ENCODE peak calls at places on chromosomes 16 and 17, in seven cellular contexts. S is thoracic aorta; F is right lobe of liver; G is heart left ventricle; V is GM23248; D is tibial artery; K is CD4-positive, alpha-beta memory T cell. U is an unnamed sample.

GRCh38 chr16:2973081-2973480 is 3.9 kb downstream of the PAQR4 start:
- DNase-seq in S (no peak), D (no peak), F (no peak), K (no peak), V (no peak), G (no peak), U (no peak)

GRCh38 chr16:73161977-73162376 is 114.0 kb upstream of the ZFHX3 start:
- DNase-seq in K (no peak), F (peak; percentile 68), G (no peak), D (no peak), S (no peak), V (no peak), U (no peak)

GRCh38 chr17:4543557-4544026 is 11.6 kb downstream of the MYBBP1A start:
- DNase-seq in F (no peak), G (no peak), S (no peak), V (no peak), K (no peak), D (no peak), U (no peak)

GRCh38 chr17:82931696-82932060 is 91.9 kb upstream of the ZNF750 start:
- DNase-seq in V (peak; percentile 93), G (peak; percentile 69), S (no peak), K (no peak), F (no peak), D (peak; percentile 80), U (no peak)

GRCh38 chr17:6100891-6101290 is 30.7 kb downstream of the WSCD1 start:
- DNase-seq in F (no peak), D (no peak), S (no peak), K (no peak), V (no peak), G (no peak), U (no peak)

GRCh38 chr16:84730406-84731106 is 30.8 kb downstream of the USP10 start:
- DNase-seq in G (peak; percentile 50), D (peak; percentile 76), K (peak; percentile 16), V (peak; percentile 98), F (no peak), S (no peak), U (peak; percentile 53)

GRCh38 chr17:41919840-41920579 is 1.3 kb upstream of the ACLY start:
- DNase-seq in S (no peak), D (no peak), F (peak; percentile 93), G (no peak), V (peak; percentile 54), K (no peak), U (no peak)

GRCh38 chr17:49637739-49638138 is 40.2 kb downstream of the SPOP start:
- DNase-seq in G (no peak), K (no peak), V (no peak), F (no peak), S (no peak), D (no peak), U (no peak)

GRCh38 chr17:61625564-61625963 is 34.5 kb upstream of the NACA2 start:
- DNase-seq in S (no peak), G (no peak), D (no peak), F (no peak), V (no peak), K (no peak), U (no peak)

GRCh38 chr16:971981-972315 is 1.2 kb upstream of the LMF1 start:
- DNase-seq in K (no peak), D (no peak), V (no peak), G (no peak), S (no peak), F (no peak), U (no peak)

GRCh38 chr16:974001-974601 is 3.3 kb upstream of the LMF1 start:
- DNase-seq in G (no peak), F (peak; percentile 44), S (no peak), V (no peak), K (no peak), D (no peak), U (no peak)

GRCh38 chr16:974606-975312 is 4.0 kb upstream of the LMF1 start:
- DNase-seq in G (no peak), D (no peak), F (peak; percentile 47), S (no peak), V (no peak), K (no peak), U (no peak)

GRCh38 chr16:972316-973002 is 1.7 kb upstream of the LMF1 start:
- DNase-seq in V (no peak), F (no peak), G (no peak), S (no peak), D (no peak), K (no peak), U (no peak)

DNA sequence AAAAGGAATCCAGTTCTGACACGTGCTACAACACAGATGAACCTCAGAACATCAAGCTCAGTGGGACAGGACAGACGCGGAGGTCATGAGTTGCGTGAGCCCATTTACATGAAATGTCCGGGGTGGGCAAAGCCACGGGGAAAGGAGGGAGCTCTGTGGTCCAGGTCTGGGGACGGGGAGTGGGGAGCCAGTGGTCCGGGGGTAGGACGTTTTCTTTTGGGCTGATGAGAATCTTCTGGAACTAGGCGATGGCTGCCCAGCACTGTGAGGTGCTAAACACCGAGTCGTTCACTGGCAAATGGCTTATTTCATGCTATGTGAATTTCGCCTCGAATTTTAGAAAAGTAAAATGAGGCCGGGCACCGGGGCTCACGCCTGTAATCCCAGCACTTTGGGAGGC is 2.6 kb upstream of the LMF1 start:
- DNase-seq in G (no peak), V (no peak), D (no peak), S (no peak), K (no peak), F (no peak), U (no peak)
- H3K27ac ChIP-seq in G (no peak overlapping the region), V (no peak overlapping the region), D (no peak overlapping the region), S (no peak overlapping the region), K (no peak overlapping the region), F (no peak overlapping the region), U (no peak overlapping the region)

GRCh38 chr16:28053461-28053860 is 10.1 kb downstream of the GSG1L start:
- DNase-seq in G (no peak), K (no peak), S (no peak), V (no peak), D (no peak), F (no peak), U (no peak)

GRCh38 chr16:28052274-28053128 is 11.0 kb downstream of the GSG1L start:
- DNase-seq in V (no peak), S (no peak), G (no peak), F (no peak), D (no peak), K (no peak), U (no peak)

DNA sequence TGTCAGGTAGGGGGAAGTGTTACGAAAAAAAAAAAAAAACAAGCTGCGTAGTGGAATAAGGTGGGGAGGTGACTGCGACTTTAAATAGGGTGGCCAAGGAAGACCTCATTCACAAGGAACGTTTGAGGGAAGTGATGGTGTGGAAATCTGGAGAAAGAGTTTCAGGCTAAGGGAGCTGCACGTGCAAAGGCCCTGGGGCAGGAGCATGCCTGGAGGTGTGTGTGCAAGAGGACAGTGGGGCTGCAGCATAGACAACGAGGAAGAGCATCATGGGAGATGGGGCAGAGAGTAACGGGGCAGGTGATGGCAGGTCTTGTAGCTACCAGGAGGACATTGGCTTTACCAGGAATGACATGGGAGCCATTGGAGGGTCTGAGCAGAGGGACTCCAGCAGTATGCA is 12.0 kb downstream of the GSG1L start:
- DNase-seq in G (no peak), S (no peak), K (no peak), V (no peak), F (no peak), D (no peak), U (no peak)
- H3K27ac ChIP-seq in G (no peak overlapping the region), S (no peak overlapping the region), K (no peak overlapping the region), V (no peak overlapping the region), F (no peak overlapping the region), D (no peak overlapping the region), U (no peak overlapping the region)

DNA sequence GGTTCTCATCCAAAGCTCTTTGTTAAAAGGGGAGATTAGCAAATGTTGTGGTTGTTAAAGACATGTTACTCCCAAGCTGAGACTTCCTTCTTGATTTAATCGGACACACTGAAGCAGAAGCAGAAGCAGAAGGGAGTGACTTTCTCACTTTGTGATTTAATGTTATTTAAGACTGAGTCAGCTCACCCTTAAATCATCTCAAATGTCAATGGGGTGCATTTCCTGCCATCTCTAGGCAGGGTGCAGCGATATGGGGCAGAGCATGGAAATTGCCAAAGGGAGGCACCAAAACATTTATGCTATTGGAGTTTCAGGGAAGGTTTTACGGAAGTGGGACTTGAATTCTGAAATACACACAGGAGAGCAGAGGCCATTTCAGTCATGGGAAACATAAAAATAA is 283.6 kb downstream of the ABCC12 start:
- DNase-seq in F (no peak), V (no peak), K (no peak), G (no peak), D (no peak), S (no peak), U (no peak)
- H3K27ac ChIP-seq in F (no peak overlapping the region), V (no peak overlapping the region), K (no peak overlapping the region), G (no peak overlapping the region), D (no peak overlapping the region), S (no peak overlapping the region), U (no peak overlapping the region)

GRCh38 chr17:55720917-55721836 is 1.5 kb downstream of the TMEM100 start:
- DNase-seq in V (no peak), S (no peak), D (no peak), F (no peak), G (no peak), K (no peak), U (no peak)
- H3K27ac ChIP-seq in V (no peak overlapping the region), S (no peak overlapping the region), D (no peak overlapping the region), F (no peak overlapping the region), G (no peak overlapping the region), K (no peak overlapping the region), U (no peak overlapping the region)

DNA sequence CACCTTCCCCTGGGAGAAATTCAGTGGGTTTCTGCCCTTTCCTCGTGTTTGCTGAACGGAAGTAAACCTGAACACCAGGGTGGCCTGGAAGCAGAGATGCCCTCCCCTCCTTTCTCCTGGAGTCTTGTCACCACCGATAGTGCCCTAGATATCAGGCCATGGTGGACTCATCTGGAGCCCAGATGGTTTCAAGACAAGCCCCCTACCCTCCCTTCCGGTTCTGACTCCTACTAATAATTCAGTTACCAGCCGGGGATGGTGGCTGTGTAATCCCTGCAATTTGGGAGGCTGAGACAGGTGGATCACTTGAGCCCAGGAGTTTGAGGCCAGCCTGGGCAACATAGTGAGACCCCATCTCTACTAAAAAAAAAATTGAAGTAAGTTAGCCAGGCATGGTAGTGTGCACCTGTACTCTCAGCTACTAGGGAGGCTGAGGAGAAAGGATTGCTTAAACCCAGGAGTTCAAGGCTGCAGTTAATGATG is 2.4 kb downstream of the ZNF469 start:
- DNase-seq in G (no peak), S (no peak), D (no peak), K (no peak), F (no peak), V (no peak), U (no peak)
- H3K27ac ChIP-seq in G (no peak overlapping the region), S (no peak overlapping the region), D (no peak overlapping the region), K (no peak overlapping the region), F (no peak overlapping the region), V (no peak overlapping the region), U (no peak overlapping the region)

GRCh38 chr16:23052908-23053580 is 96.2 kb downstream of the USP31 start:
- DNase-seq in D (no peak), S (no peak), F (no peak), G (no peak), V (no peak), K (no peak), U (no peak)
- H3K27ac ChIP-seq in D (no peak overlapping the region), S (no peak overlapping the region), F (no peak overlapping the region), G (no peak overlapping the region), V (no peak overlapping the region), K (no peak overlapping the region), U (no peak overlapping the region)

U was measured in epithelial cell of prostate.